ENCODE peak calls at places on chromosomes 16 and 17, in four cellular contexts. Z is tibial nerve, P is stomach, M is transverse colon. C is an unnamed sample.

GRCh38 chr16:70512456-70512855 is 10.9 kb downstream of the COG4 start:
- DNase-seq in Z (no peak), M (no peak), P (no peak), C (no peak)

GRCh38 chr17:42113293-42114069 is 967 bp upstream of the DHX58 start:
- DNase-seq in M (no peak), P (no peak), Z (no peak), C (no peak)

GRCh38 chr17:9221231-9222180 is 200.2 kb downstream of the NTN1 start:
- DNase-seq in M (no peak), Z (no peak), P (no peak), C (no peak)

GRCh38 chr16:49639739-49640388 is 216.0 kb downstream of the ZNF423 start:
- DNase-seq in Z (no peak), P (no peak), M (no peak), C (no peak)

GRCh38 chr17:74276561-74277009 is 2.6 kb downstream of the DNAI2 start:
- DNase-seq in Z (peak), P (no peak), M (no peak), C (no peak)

GRCh38 chr16:57041182-57042156 is 50.9 kb upstream of the CPNE2 start:
- DNase-seq in Z (no peak), P (peak), M (peak), C (no peak)

GRCh38 chr17:82933911-82934310 is 94.1 kb upstream of the ZNF750 start:
- DNase-seq in P (peak), Z (no peak), M (peak), C (no peak)

GRCh38 chr16:2584742-2585650 is 47.2 kb downstream of the PDPK1 start:
- DNase-seq in Z (peak), M (no peak), P (no peak), C (no peak)

GRCh38 chr16:569445-570254 is at the start of gene PIGQ:
- DNase-seq in Z (no peak), M (peak), P (peak), C (peak)

GRCh38 chr17:40547079-40547784 is 18.0 kb downstream of the CCR7 start:
- DNase-seq in P (peak), Z (peak), M (peak), C (peak)

GRCh38 chr17:68290268-68290954 is 516 bp downstream of the SLC16A6 start:
- DNase-seq in Z (no peak), P (peak), M (peak), C (no peak)

GRCh38 chr16:31371008-31371407 is 16.0 kb downstream of the ITGAX start:
- DNase-seq in Z (no peak), M (no peak), P (no peak), C (no peak)

GRCh38 chr17:49580981-49581644 is 5.4 kb downstream of the NXPH3 start:
- DNase-seq in Z (no peak), M (no peak), P (no peak), C (no peak)

GRCh38 chr17:50027639-50028206 is 28.2 kb upstream of the ITGA3 start:
- DNase-seq in P (peak), Z (no peak), M (peak), C (no peak)

GRCh38 chr17:29844339-29845048 is 85.5 kb downstream of the SSH2 start:
- DNase-seq in M (no peak), Z (no peak), P (no peak), C (no peak)

GRCh38 chr17:82217530-82218204 is 5.0 kb upstream of the CCDC57 start:
- DNase-seq in M (peak), Z (no peak), P (peak), C (no peak)

GRCh38 chr16:62190426-62190825 is 154.2 kb upstream of the CDH8 start:
- DNase-seq in M (no peak), Z (no peak), P (no peak), C (no peak)

GRCh38 chr17:17018021-17018441 is 24.2 kb upstream of the MPRIP start:
- DNase-seq in M (no peak), Z (no peak), P (no peak), C (no peak)

GRCh38 chr16:80433617-80434016 is 107.2 kb upstream of the DYNLRB2 start:
- DNase-seq in M (no peak), P (no peak), Z (no peak), C (no peak)

GRCh38 chr17:45006927-45007461 is 38.9 kb upstream of the C1QL1 start:
- DNase-seq in Z (no peak), M (no peak), P (no peak), C (no peak)

GRCh38 chr16:30382398-30383015 is at the start of gene SEPTIN1:
- DNase-seq in P (no peak), Z (no peak), M (peak), C (no peak)

GRCh38 chr17:4433515-4434031 is at the start of gene SPNS3:
- DNase-seq in Z (no peak), P (no peak), M (no peak), C (no peak)

GRCh38 chr17:50618300-50618699 is 16.4 kb upstream of the ABCC3 start:
- DNase-seq in M (no peak), P (no peak), Z (no peak), C (no peak)

GRCh38 chr17:20908373-20909273 is 134.2 kb downstream of the USP22 start:
- DNase-seq in Z (peak), M (peak), P (peak), C (peak)

GRCh38 chr17:38750312-38751121 is 2.0 kb upstream of the PSMB3 start:
- DNase-seq in Z (no peak), P (no peak), M (no peak), C (no peak)

GRCh38 chr16:53884748-53885147 is 180.8 kb downstream of the FTO start:
- DNase-seq in M (no peak), Z (no peak), P (no peak), C (no peak)

GRCh38 chr17:76641501-76641900 is 2.1 kb downstream of the ST6GALNAC1 start:
- DNase-seq in P (no peak), M (no peak), Z (no peak), C (no peak)

GRCh38 chr16:1152123-1152638 is 725 bp upstream of the CACNA1H start:
- DNase-seq in Z (no peak), P (no peak), M (no peak), C (no peak)

GRCh38 chr17:80384078-80384960 is 30.6 kb upstream of the ENDOV start:
- DNase-seq in M (no peak), Z (no peak), P (no peak), C (no peak)

GRCh38 chr17:76586741-76587487 is 1.3 kb upstream of the ST6GALNAC2 start:
- DNase-seq in P (no peak), M (no peak), Z (no peak), C (no peak)

GRCh38 chr17:74455025-74455585 is 11.3 kb upstream of the CD300A start:
- DNase-seq in P (no peak), Z (no peak), M (peak), C (no peak)

GRCh38 chr17:73474370-73474988 is 162.7 kb upstream of the CDC42EP4 start:
- DNase-seq in Z (peak), M (peak), P (peak), C (no peak)

DNA sequence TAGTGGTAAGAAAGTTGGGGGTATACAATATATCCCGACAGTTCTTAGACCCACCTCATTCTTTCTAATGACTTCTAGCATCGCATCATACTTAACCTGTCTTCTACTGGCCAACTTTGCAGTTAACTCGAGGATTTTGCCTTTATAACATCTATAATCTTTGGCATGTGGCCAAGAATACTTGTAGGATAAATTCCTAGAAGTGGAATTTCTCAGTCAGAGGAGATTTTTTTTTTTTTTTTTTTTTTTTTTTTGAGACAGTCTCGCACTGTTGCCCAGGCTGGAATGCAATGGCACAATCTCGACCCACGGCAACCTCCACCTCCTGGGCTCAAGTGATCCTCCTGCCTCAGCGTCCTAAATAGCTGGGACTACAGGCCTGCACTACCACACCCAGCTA is 253.5 kb downstream of the MRTFB start:
- DNase-seq in P (no peak), M (no peak), Z (no peak), C (no peak)
- TF ChIP-seq EP300 in P (no peak), M (no peak), Z (no peak), C (no peak)

GRCh38 chr16:75494184-75494583 is 1.1 kb downstream of the CHST6 start:
- DNase-seq in M (no peak), P (no peak), Z (no peak), C (no peak)

GRCh38 chr16:75488322-75488721 is 6.9 kb downstream of the CHST6 start:
- DNase-seq in M (no peak), P (no peak), Z (no peak), C (no peak)

GRCh38 chr16:75494696-75495601 is at the start of gene CHST6:
- DNase-seq in M (peak), P (no peak), Z (no peak), C (no peak)

GRCh38 chr16:75496546-75496945 is 1.3 kb upstream of the CHST6 start:
- DNase-seq in P (no peak), Z (no peak), M (no peak), C (no peak)

DNA sequence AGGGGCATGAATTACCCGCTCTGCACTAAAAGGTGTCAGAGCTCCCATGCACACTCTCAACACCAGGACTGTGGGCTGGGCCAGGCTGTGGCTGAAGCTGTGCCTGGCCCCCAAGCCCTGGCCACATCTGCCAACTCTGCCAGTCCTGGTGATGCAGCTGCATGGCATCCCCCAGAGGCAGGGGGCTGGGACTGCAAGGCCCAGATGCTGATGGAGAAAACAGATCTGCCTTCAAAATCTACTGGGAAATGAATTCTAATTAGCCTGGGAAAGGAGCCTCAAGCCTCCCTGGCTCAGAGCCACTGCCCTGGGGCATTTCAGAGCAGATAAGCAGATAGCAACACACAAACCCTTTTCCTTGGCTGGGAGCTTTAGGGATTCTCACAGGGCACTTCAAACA is 3.4 kb downstream of the CHST6 start:
- DNase-seq in M (no peak), P (no peak), Z (no peak), C (no peak)
- TF ChIP-seq CTCF in M (no peak), P (no peak), Z (no peak), C (no peak)

GRCh38 chr16:69040144-69040909 is 65.1 kb upstream of the HAS3 start:
- DNase-seq in Z (no peak), P (no peak), M (no peak), C (no peak)
- TF ChIP-seq EP300 in Z (no peak), P (no peak), M (no peak), C (no peak)

GRCh38 chr16:68368602-68368944 is 57.8 kb downstream of the PRMT7 start:
- DNase-seq in P (no peak), M (no peak), Z (no peak), C (no peak)
- TF ChIP-seq CTCF in P (no peak), M (no peak), Z (no peak), C (no peak)

GRCh38 chr17:55444471-55445441 is 23.1 kb upstream of the MMD start:
- DNase-seq in P (no peak), M (no peak), Z (no peak), C (no peak)
- TF ChIP-seq EP300 in P (no peak), M (no peak), Z (no peak), C (no peak)

DNA sequence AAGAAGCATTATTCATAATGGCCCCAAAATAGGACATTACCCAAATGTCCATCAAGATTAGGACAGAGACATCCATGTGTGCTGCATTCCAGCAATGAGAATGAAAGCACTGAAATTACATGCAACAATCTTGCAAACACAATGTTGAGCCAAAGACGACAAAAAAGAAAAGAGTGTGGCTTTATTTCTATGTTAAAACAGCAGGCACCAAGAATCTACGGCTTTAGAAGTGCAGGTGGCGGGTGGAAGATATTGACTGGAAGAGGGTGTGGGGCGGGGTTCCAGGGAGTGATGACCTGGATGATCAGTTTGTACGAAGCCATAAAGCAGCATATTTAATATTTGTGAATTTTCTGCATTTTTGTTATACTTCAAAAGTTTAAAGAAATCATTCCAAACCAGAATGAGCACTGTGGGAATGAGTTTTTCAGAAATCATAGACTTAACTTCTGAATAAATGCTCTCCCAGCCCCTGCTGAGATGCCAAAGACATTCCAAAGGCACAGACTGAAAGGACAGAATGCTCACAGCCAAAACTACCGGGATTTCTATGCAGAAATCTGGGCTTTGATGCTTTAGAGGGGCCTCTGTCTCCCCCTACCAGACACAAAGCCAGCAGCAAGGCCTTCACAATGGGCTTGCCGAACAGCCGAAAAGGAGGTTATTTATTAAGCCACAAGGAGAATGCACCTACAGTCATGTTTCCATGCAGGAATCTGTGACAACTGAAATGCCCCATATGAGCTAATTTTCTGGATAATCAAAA is 361.6 kb downstream of the GRIN2A start:
- DNase-seq in P (no peak), M (no peak), Z (no peak), C (peak)
- TF ChIP-seq CTCF in P (no peak), M (no peak), Z (no peak), C (no peak)

C was measured in esophagus muscularis mucosa.